ENCODE peak calls at places on chromosome 11, in nine cellular contexts. P, C, R, Y, K, D, W, H and L are unnamed samples.

GRCh38 chr11:76614471-76615183 is 55.9 kb downstream of the LRRC32 start:
- DNase-seq in K (no peak), D (peak; percentile 79), R (peak; percentile 35), H (no peak), C (no peak), W (no peak), P (no peak), Y (no peak), L (no peak)

GRCh38 chr11:127962416-127962815 is 624.9 kb downstream of the ETS1 start:
- DNase-seq in P (no peak), R (no peak), D (no peak), W (peak; percentile 15), K (peak; percentile 68), Y (no peak), C (no peak), H (no peak), L (no peak)

GRCh38 chr11:61609970-61610347 is 29.1 kb upstream of the SYT7 start:
- DNase-seq in R (no peak), Y (no peak), P (peak; percentile 35), K (no peak), H (no peak), D (no peak), C (no peak), W (no peak), L (no peak)

GRCh38 chr11:3237119-3237518 is 4.9 kb upstream of the MRGPRE start:
- DNase-seq in C (no peak), W (no peak), P (no peak), H (no peak), K (no peak), D (no peak), Y (no peak), R (no peak), L (no peak)

GRCh38 chr11:69339916-69340565 is 46.1 kb downstream of the MYEOV start:
- DNase-seq in W (no peak), C (no peak), R (no peak), H (no peak), D (peak; percentile 29), Y (no peak), K (no peak), P (no peak), L (no peak)

GRCh38 chr11:27084407-27084985 is 43.9 kb downstream of the BBOX1 start:
- DNase-seq in R (no peak), Y (no peak), H (no peak), K (peak; percentile 33), C (no peak), D (no peak), W (peak; percentile 32), P (no peak), L (no peak)

GRCh38 chr11:41788177-41788576 is 328.7 kb upstream of the LRRC4C start:
- DNase-seq in C (no peak), Y (no peak), W (no peak), D (no peak), P (no peak), H (no peak), K (no peak), R (no peak), L (no peak)

GRCh38 chr11:76685237-76685636 is 14.7 kb upstream of the LRRC32 start:
- DNase-seq in Y (no peak), H (no peak), R (no peak), C (no peak), D (no peak), K (no peak), P (no peak), W (no peak), L (no peak)

GRCh38 chr11:9530020-9530628 is 43.3 kb upstream of the WEE1 start:
- DNase-seq in W (no peak), C (no peak), R (no peak), K (no peak), D (no peak), P (no peak), Y (no peak), H (no peak), L (no peak)

GRCh38 chr11:91591021-91591420 is 633.6 kb upstream of the FAT3 start:
- DNase-seq in P (no peak), R (no peak), C (no peak), Y (no peak), K (no peak), W (no peak), H (no peak), D (no peak), L (no peak)

GRCh38 chr11:62933285-62933684 is 12.1 kb upstream of the CHRM1 start:
- DNase-seq in H (no peak), D (no peak), K (no peak), R (no peak), Y (no peak), C (no peak), W (no peak), P (no peak), L (no peak)

GRCh38 chr11:100831929-100832480 is 144.9 kb downstream of the ARHGAP42 start:
- DNase-seq in P (no peak), Y (no peak), D (no peak), C (no peak), K (no peak), W (no peak), R (no peak), H (no peak), L (no peak)

GRCh38 chr11:76792505-76793264 is 9.5 kb downstream of the TSKU start:
- DNase-seq in C (no peak), K (no peak), D (peak; percentile 61), P (no peak), H (no peak), W (no peak), R (no peak), Y (no peak), L (peak; percentile 46)

GRCh38 chr11:27406498-27407354 is 43.7 kb upstream of the CCDC34 start:
- DNase-seq in D (no peak), K (no peak), C (no peak), P (no peak), Y (no peak), W (no peak), H (no peak), R (no peak), L (no peak)

GRCh38 chr11:116278076-116278475 is 494.7 kb downstream of the BUD13 start:
- DNase-seq in W (no peak), P (no peak), H (no peak), Y (no peak), K (no peak), D (no peak), R (no peak), C (no peak), L (no peak)

GRCh38 chr11:120128392-120129172 is 9.3 kb downstream of the TRIM29 start:
- DNase-seq in K (peak; percentile 68), H (peak; percentile 31), D (peak; percentile 94), Y (no peak), C (no peak), W (peak; percentile 57), R (peak; percentile 2), P (peak; percentile 60), L (peak; percentile 93)

GRCh38 chr11:65411681-65412070 is 10.9 kb upstream of the NEAT1 start:
- DNase-seq in K (no peak), W (no peak), H (no peak), D (peak; percentile 71), R (no peak), P (no peak), Y (no peak), C (no peak), L (peak; percentile 39)

GRCh38 chr11:65576867-65577755 is 1.3 kb downstream of the EHBP1L1 start:
- DNase-seq in K (peak; percentile 87), Y (no peak), P (peak; percentile 81), R (peak; percentile 64), D (no peak), H (peak; percentile 59), C (peak; percentile 28), W (no peak), L (peak; percentile 92)

GRCh38 chr11:14645985-14646900 is 2.6 kb downstream of the PDE3B start:
- DNase-seq in R (no peak), H (no peak), C (peak; percentile 21), D (no peak), W (no peak), K (no peak), Y (no peak), P (no peak), L (no peak)

GRCh38 chr11:12087075-12087775 is 23.2 kb upstream of the MICAL2 start:
- DNase-seq in Y (peak; percentile 19), D (no peak), C (peak; percentile 69), R (peak; percentile 86), P (peak; percentile 81), H (no peak), W (no peak), K (peak; percentile 78), L (no peak)

GRCh38 chr11:20162824-20163777 is 2.8 kb upstream of the DBX1 start:
- DNase-seq in Y (no peak), P (peak; percentile 24), K (peak; percentile 22), R (peak; percentile 29), C (no peak), H (no peak), W (no peak), D (no peak), L (no peak)

GRCh38 chr11:11163256-11163655 is 189.8 kb downstream of the CSNK2A3 start:
- DNase-seq in K (peak; percentile 9), Y (no peak), C (no peak), H (no peak), W (no peak), D (no peak), P (peak; percentile 46), R (no peak), L (no peak)

GRCh38 chr11:122642472-122642922 is 13.0 kb upstream of the UBASH3B start:
- DNase-seq in D (no peak), Y (no peak), W (peak; percentile 74), P (peak; percentile 95), K (peak; percentile 90), C (no peak), R (peak; percentile 93), H (no peak), L (no peak)
- H3K4me3 ChIP-seq in D (no peak overlapping the region), Y (no peak overlapping the region), W (no peak overlapping the region), P (peak overlapping the region; percentile 24), K (no peak overlapping the region), C (no peak overlapping the region), R (no peak overlapping the region), H (no peak overlapping the region), L (no peak overlapping the region)

GRCh38 chr11:118252688-118253087 is 523 bp upstream of the MPZL3 start:
- DNase-seq in P (no peak), C (no peak), R (no peak), W (no peak), D (no peak), H (no peak), Y (no peak), K (no peak), L (no peak)
- H3K4me3 ChIP-seq in P (peak overlapping the region; percentile 90), C (peak overlapping the region; percentile 90), R (no peak overlapping the region), W (no peak overlapping the region), D (peak overlapping the region; percentile 72), H (peak overlapping the region; percentile 42), Y (peak overlapping the region; percentile 67), K (no peak overlapping the region), L (peak overlapping the region; percentile 59)

GRCh38 chr11:562046-562645 is 1.4 kb downstream of the RASSF7 start:
- DNase-seq in P (no peak), R (no peak), W (no peak), H (peak; percentile 42), Y (no peak), D (no peak), C (no peak), K (no peak), L (no peak)
- H3K4me3 ChIP-seq in P (peak overlapping the region; percentile 86), R (peak overlapping the region; percentile 64), W (peak overlapping the region; percentile 60), H (no peak overlapping the region), Y (peak overlapping the region; percentile 94), D (peak overlapping the region; percentile 86), C (peak overlapping the region; percentile 76), K (no peak overlapping the region), L (peak overlapping the region; percentile 93)

DNA sequence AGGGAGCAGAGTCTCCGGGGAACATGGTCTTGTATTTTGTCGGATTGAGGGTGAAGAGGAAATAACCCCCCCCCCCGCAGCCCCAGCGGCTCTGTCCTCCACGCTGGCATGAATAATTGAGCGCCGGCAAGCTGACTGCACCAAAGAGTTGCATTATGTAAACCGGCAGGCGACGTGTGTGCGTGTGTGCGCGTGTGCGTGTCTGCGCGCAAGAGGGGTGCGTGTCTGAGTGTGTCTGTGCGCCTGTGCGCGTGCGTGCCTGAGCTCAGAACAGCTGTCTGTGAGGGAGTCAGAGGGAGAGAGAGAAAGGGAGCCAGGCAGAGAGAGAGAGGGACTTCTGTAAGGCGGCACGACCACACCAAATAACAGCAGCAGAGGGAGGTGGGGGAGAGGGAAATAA is 94.4 kb downstream of the SCN3B start:
- DNase-seq in K (peak; percentile 60), D (peak; percentile 79), Y (no peak), R (peak; percentile 75), C (peak; percentile 5), P (no peak), H (peak; percentile 81), W (peak; percentile 51), L (no peak)
- H3K4me3 ChIP-seq in K (peak overlapping the region; percentile 60), D (peak overlapping the region; percentile 48), Y (peak overlapping the region; percentile 41), R (peak overlapping the region; percentile 42), C (no peak overlapping the region), P (no peak overlapping the region), H (peak overlapping the region; percentile 21), W (peak overlapping the region; percentile 20), L (no peak overlapping the region)